ENCODE peak calls at places on chromosomes 7 and 10, in ten cellular contexts. P, O, D, B, H, S, T, U, X and Q are unnamed samples.
A peak's percentile ranks its signal among the peaks of the same experiment; 100 is the strongest.

GRCh38 chr7:33108931-33109757 is at the start of gene RP9:
- DNase-seq in P (peak; percentile 49), S (peak; percentile 71), D (peak; percentile 68), X (peak; percentile 57), T (peak; percentile 82), U (peak; percentile 84), B (no peak), H (peak; percentile 57), O (peak; percentile 33), Q (no peak)

GRCh38 chr7:124171068-124171467 is 138.2 kb upstream of the TMEM229A start:
- DNase-seq in D (peak; percentile 52), X (peak; percentile 15), H (peak; percentile 16), T (peak; percentile 15), B (no peak), U (no peak), P (peak; percentile 25), O (no peak), S (peak; percentile 66), Q (no peak)

GRCh38 chr7:132145466-132145865 is 430.8 kb downstream of the PLXNA4 start:
- DNase-seq in B (no peak), H (peak; percentile 20), S (peak; percentile 88), T (no peak), P (peak; percentile 89), U (no peak), D (no peak), X (no peak), O (peak; percentile 6), Q (no peak)

GRCh38 chr7:11895352-11895751 is 63.4 kb upstream of the THSD7A start:
- DNase-seq in X (no peak), D (no peak), P (no peak), U (no peak), T (no peak), B (no peak), O (no peak), H (no peak), S (no peak), Q (no peak)

GRCh38 chr7:5429857-5430611 is 6.4 kb upstream of the TNRC18 start:
- DNase-seq in D (peak; percentile 87), O (no peak), S (peak; percentile 69), X (no peak), U (no peak), T (no peak), P (peak; percentile 82), B (no peak), H (no peak), Q (no peak)

GRCh38 chr10:64408386-64409178 is 887.4 kb downstream of the REEP3 start:
- DNase-seq in D (no peak), U (no peak), O (no peak), X (no peak), T (no peak), P (no peak), H (peak; percentile 20), B (no peak), S (no peak), Q (no peak)

GRCh38 chr7:64908358-64908757 is 5.3 kb downstream of the ZNF273 start:
- DNase-seq in X (no peak), D (no peak), U (no peak), S (no peak), B (no peak), T (no peak), O (no peak), P (no peak), H (no peak), Q (no peak)

GRCh38 chr7:85840532-85840931 is 653.7 kb upstream of the SEMA3D start:
- DNase-seq in P (peak; percentile 25), O (no peak), U (no peak), X (no peak), T (no peak), H (no peak), D (no peak), B (no peak), S (no peak), Q (no peak)

GRCh38 chr10:60718891-60719290 is 59.4 kb upstream of the CDK1 start:
- DNase-seq in D (no peak), X (no peak), S (peak; percentile 82), U (no peak), O (no peak), T (no peak), H (no peak), B (no peak), P (no peak), Q (no peak)

GRCh38 chr10:1594372-1595241 is 142.7 kb downstream of the ADARB2 start:
- DNase-seq in S (no peak), X (no peak), T (no peak), O (no peak), B (no peak), D (peak; percentile 21), U (no peak), H (no peak), P (no peak), Q (no peak)

DNA sequence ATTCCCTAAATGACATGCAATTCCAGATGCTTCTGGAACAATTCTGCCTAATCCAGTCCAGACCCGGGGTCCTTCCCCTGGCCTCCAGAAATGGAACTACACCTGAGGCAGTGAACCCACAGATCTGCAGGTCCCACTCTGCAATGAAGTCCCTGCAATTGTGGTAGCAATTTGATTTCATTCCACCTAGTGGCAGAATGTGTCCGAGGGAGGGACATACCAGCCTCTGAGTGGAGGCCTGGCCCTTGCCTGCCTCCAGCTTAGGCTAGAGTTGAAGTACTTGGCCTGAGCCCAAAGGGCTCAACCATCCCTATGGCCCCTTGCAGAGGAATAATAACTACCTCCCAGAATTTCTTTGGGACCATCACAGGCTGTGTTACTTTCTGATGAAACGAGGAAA is 4.2 kb upstream of the CEP41 start:
- DNase-seq in T (no peak), O (no peak), D (no peak), S (no peak), U (no peak), P (no peak), H (no peak), B (no peak), X (no peak), Q (no peak)
- TF ChIP-seq CTCF in T (no peak), O (no peak), D (no peak), S (peak; percentile 19), U (no peak), P (peak; percentile 9), H (no peak), B (no peak), X (no peak), Q (no peak)

DNA sequence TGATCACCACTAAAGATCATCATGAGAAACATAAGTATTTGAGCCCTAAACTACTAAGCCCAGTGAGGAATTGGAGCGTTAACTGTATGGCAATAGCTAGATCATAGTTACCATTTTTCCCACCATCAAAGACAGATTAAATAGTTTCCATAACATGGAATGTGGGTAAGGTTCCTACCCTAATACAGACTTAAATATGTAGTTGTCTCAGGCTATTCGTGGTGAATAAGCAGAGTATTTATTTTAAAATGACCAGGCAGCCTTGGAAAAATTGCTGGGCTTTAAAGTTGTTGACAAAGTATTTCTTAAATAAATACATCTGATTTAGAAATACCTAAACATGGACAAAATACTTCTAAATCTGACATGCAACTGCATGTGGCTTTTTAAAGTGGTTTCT is 106.8 kb downstream of the NT5C2 start:
- DNase-seq in T (no peak), X (no peak), O (no peak), U (no peak), P (no peak), D (no peak), B (no peak), S (no peak), H (no peak), Q (no peak)
- TF ChIP-seq CTCF in T (no peak), X (no peak), O (no peak), U (no peak), P (no peak), D (no peak), B (no peak), S (no peak), H (no peak), Q (no peak)

GRCh38 chr10:78775891-78776290 is 292.9 kb upstream of the ZMIZ1 start:
- DNase-seq in X (no peak), P (no peak), O (no peak), B (no peak), H (no peak), U (no peak), T (no peak), D (no peak), S (no peak), Q (no peak)
- TF ChIP-seq CTCF in X (no peak), P (no peak), O (no peak), B (no peak), H (no peak), U (no peak), T (no peak), D (no peak), S (no peak), Q (no peak)

GRCh38 chr10:119416855-119417254 is 125.7 kb downstream of the RGS10 start:
- DNase-seq in T (peak; percentile 78), D (peak; percentile 71), S (peak; percentile 58), U (peak; percentile 57), X (peak; percentile 58), B (no peak), O (peak; percentile 59), H (peak; percentile 72), P (peak; percentile 48), Q (no peak)

GRCh38 chr10:119419931-119420330 is 122.6 kb downstream of the RGS10 start:
- DNase-seq in X (no peak), T (no peak), U (no peak), B (no peak), O (no peak), D (no peak), P (no peak), S (no peak), H (no peak), Q (no peak)

GRCh38 chr10:119415536-119416527 is 126.7 kb downstream of the RGS10 start:
- DNase-seq in T (no peak), H (peak; percentile 52), U (no peak), S (no peak), P (no peak), O (no peak), D (no peak), B (no peak), X (no peak), Q (no peak)

GRCh38 chr10:119417852-119418251 is 124.7 kb downstream of the RGS10 start:
- DNase-seq in O (no peak), B (no peak), D (no peak), X (no peak), T (no peak), S (no peak), U (no peak), H (no peak), P (no peak), Q (no peak)

DNA sequence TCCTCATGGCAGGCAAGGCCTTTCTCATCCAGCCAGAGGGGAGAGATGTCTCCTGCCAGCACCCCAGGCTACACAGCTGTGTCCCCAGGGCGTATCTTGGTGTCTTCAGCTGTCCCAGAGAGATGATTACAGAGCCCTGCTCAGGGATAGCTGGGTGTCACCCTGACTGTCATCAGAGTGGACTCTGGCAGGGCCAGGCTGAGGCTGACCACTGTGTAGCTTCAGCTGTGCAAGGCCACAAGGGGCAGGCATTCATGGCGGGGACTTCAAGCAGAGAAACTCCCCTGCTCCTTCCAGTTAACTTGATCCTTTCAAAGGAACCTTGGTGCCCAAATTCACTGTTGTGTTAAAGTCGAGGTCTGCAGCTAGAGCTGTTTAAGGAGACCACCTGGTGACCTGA is 124.1 kb downstream of the RGS10 start:
- DNase-seq in D (no peak), P (no peak), H (no peak), O (no peak), X (no peak), B (no peak), U (no peak), S (no peak), T (no peak), Q (no peak)
- TF ChIP-seq CTCF in D (no peak), P (no peak), H (no peak), O (no peak), X (no peak), B (no peak), U (no peak), S (no peak), T (no peak), Q (no peak)

GRCh38 chr7:146331369-146331768 is 214.8 kb downstream of the CNTNAP2 start:
- DNase-seq in T (no peak), P (no peak), X (no peak), H (no peak), B (no peak), U (no peak), O (no peak), S (no peak), D (no peak), Q (no peak)
- TF ChIP-seq CTCF in T (no peak), P (no peak), X (no peak), H (no peak), B (no peak), U (no peak), O (no peak), S (no peak), D (no peak), Q (no peak)